ENCODE peak calls at places on chromosome 11, in seven cellular contexts. S, W, A, K, C, L and O are unnamed samples.
A peak's percentile ranks its signal among the peaks of the same experiment; 100 is the strongest.

GRCh38 chr11:69136471-69136870 is 19.3 kb upstream of the SMIM38 start:
- DNase-seq in S (no peak), W (no peak), A (no peak), K (no peak), C (peak; percentile 15), L (no peak), O (no peak)

GRCh38 chr11:46330887-46331652 is 16.2 kb upstream of the DGKZ start:
- DNase-seq in S (no peak), W (no peak), A (no peak), K (no peak), C (no peak), L (peak; percentile 49), O (no peak)

GRCh38 chr11:122637538-122637937 is 18.0 kb upstream of the UBASH3B start:
- DNase-seq in S (no peak), W (no peak), A (no peak), K (no peak), C (no peak), L (no peak), O (no peak)

GRCh38 chr11:11179239-11179638 is 173.8 kb downstream of the CSNK2A3 start:
- DNase-seq in S (no peak), W (peak; percentile 79), A (no peak), K (no peak), C (no peak), L (no peak), O (no peak)

GRCh38 chr11:86688398-86689179 is 16.2 kb upstream of the ME3 start:
- DNase-seq in S (no peak), W (peak; percentile 39), A (no peak), K (no peak), C (no peak), L (no peak), O (no peak)

GRCh38 chr11:30573951-30574350 is 12.2 kb downstream of the MPPED2 start:
- DNase-seq in S (no peak), W (no peak), A (no peak), K (no peak), C (no peak), L (no peak), O (no peak)

GRCh38 chr11:19199037-19199436 is 2.7 kb downstream of the CSRP3 start:
- DNase-seq in S (no peak), W (no peak), A (no peak), K (no peak), C (no peak), L (no peak), O (no peak)

GRCh38 chr11:72970557-72971118 is 156.4 kb downstream of the ATG16L2 start:
- DNase-seq in S (no peak), W (peak; percentile 23), A (no peak), K (no peak), C (no peak), L (no peak), O (no peak)

GRCh38 chr11:63613517-63614135 is 607 bp downstream of the PLAAT3 start:
- DNase-seq in S (no peak), W (peak; percentile 76), A (peak; percentile 68), K (peak; percentile 75), C (peak; percentile 33), L (peak; percentile 19), O (peak; percentile 15)

GRCh38 chr11:111745719-111746504 is 20.3 kb downstream of the PPP2R1B start:
- DNase-seq in S (no peak), W (no peak), A (no peak), K (no peak), C (no peak), L (no peak), O (no peak)

GRCh38 chr11:71200761-71201160 is 51.6 kb downstream of the SHANK2 start:
- DNase-seq in S (no peak), W (no peak), A (no peak), K (no peak), C (no peak), L (no peak), O (no peak)

GRCh38 chr11:123183391-123184099 is 11.5 kb downstream of the CLMP start:
- DNase-seq in S (no peak), W (no peak), A (no peak), K (no peak), C (no peak), L (no peak), O (peak; percentile 17)

GRCh38 chr11:88139865-88140264 is 35.4 kb downstream of the RAB38 start:
- DNase-seq in S (no peak), W (no peak), A (no peak), K (no peak), C (no peak), L (no peak), O (no peak)

GRCh38 chr11:115887316-115887715 is 383.1 kb upstream of the CADM1 start:
- DNase-seq in S (no peak), W (no peak), A (no peak), K (no peak), C (no peak), L (no peak), O (no peak)

GRCh38 chr11:796565-797299 is 1.3 kb downstream of the SLC25A22 start:
- DNase-seq in S (no peak), W (no peak), A (no peak), K (no peak), C (no peak), L (no peak), O (no peak)